ENCODE peak calls at places on chromosomes 2 and 18, in five cellular contexts. J is breast epithelium, Q is ovary, S is A549, B is bronchial epithelial cell. N is an unnamed sample.

GRCh38 chr18:78559584-78559983 is 420.0 kb upstream of the SALL3 start:
- DNase-seq in Q (no peak), S (no peak), B (no peak), J (no peak), N (no peak)

GRCh38 chr18:39835303-39836030 is 2119.6 kb upstream of the PIK3C3 start:
- DNase-seq in S (peak), B (peak), Q (no peak), J (no peak), N (no peak)

GRCh38 chr2:142180820-142181533 is 50.2 kb upstream of the LRP1B start:
- DNase-seq in S (peak), J (no peak), B (peak), Q (no peak), N (no peak)

GRCh38 chr2:48417843-48418838 is 111.8 kb upstream of the STON1 start:
- DNase-seq in J (no peak), B (peak), Q (no peak), S (no peak), N (no peak)

GRCh38 chr2:104412384-104412783 is 441.5 kb upstream of the POU3F3 start:
- DNase-seq in S (peak), Q (no peak), B (peak), J (no peak), N (no peak)

GRCh38 chr2:37343537-37344434 is 644 bp upstream of the QPCT start:
- DNase-seq in S (peak), Q (no peak), B (peak), J (no peak), N (no peak)

GRCh38 chr18:2316082-2316481 is 255.2 kb downstream of the METTL4 start:
- DNase-seq in Q (no peak), J (no peak), S (no peak), B (peak), N (no peak)

GRCh38 chr18:28003451-28003850 is 173.5 kb downstream of the CDH2 start:
- DNase-seq in J (no peak), S (no peak), B (peak), Q (no peak), N (no peak)

GRCh38 chr2:134348239-134348638 is 94.4 kb downstream of the MGAT5 start:
- DNase-seq in B (no peak), J (no peak), Q (no peak), S (no peak), N (no peak)

GRCh38 chr2:61536086-61536722 is 2.0 kb downstream of the XPO1 start:
- DNase-seq in Q (peak), J (no peak), B (peak), S (peak), N (peak)

GRCh38 chr2:157076526-157077161 is 180.9 kb upstream of the GALNT5 start:
- DNase-seq in B (no peak), S (no peak), J (no peak), Q (no peak), N (no peak)

GRCh38 chr2:95297639-95298395 is 670 bp downstream of the KCNIP3 start:
- DNase-seq in B (no peak), S (no peak), Q (no peak), J (no peak), N (no peak)

GRCh38 chr2:43312751-43313641 is 86.6 kb upstream of the ZFP36L2 start:
- DNase-seq in S (no peak), Q (no peak), J (no peak), B (peak), N (no peak)

GRCh38 chr18:23871410-23871809 is 143.1 kb upstream of the TTC39C start:
- DNase-seq in J (no peak), S (peak), Q (no peak), B (peak), N (no peak)

GRCh38 chr18:45626330-45627203 is 11.3 kb downstream of the SLC14A2 start:
- DNase-seq in Q (no peak), B (peak), S (no peak), J (no peak), N (peak)

GRCh38 chr2:143807677-143808076 is 678.5 kb downstream of the ARHGAP15 start:
- DNase-seq in Q (no peak), S (no peak), J (no peak), B (no peak), N (peak)

GRCh38 chr18:63137999-63138448 is 181.5 kb downstream of the BCL2 start:
- DNase-seq in J (no peak), S (no peak), Q (no peak), B (no peak), N (no peak)

GRCh38 chr2:10469955-10470568 is 21.9 kb upstream of the ODC1 start:
- DNase-seq in Q (no peak), S (no peak), J (no peak), B (no peak), N (no peak)

GRCh38 chr2:179129574-179130238 is 79.8 kb upstream of the CCDC141 start:
- DNase-seq in B (peak), J (no peak), Q (no peak), S (peak), N (no peak)

GRCh38 chr18:75200644-75201272 is 8.2 kb downstream of the PTGR3 start:
- DNase-seq in J (no peak), S (no peak), Q (no peak), B (no peak), N (no peak)

GRCh38 chr2:211329421-211329820 is 773.0 kb downstream of the CPS1 start:
- DNase-seq in B (peak), Q (no peak), S (no peak), J (no peak), N (no peak)

GRCh38 chr2:119416299-119416923 is 15.2 kb upstream of the TMEM37 start:
- DNase-seq in B (no peak), J (no peak), S (no peak), Q (no peak), N (no peak)

GRCh38 chr2:10806543-10806942 is 6.0 kb downstream of the PDIA6 start:
- DNase-seq in S (no peak), Q (no peak), J (no peak), B (no peak), N (no peak)

GRCh38 chr2:202824901-202825300 is 46.7 kb downstream of the ICA1L start:
- DNase-seq in Q (no peak), S (no peak), J (no peak), B (no peak), N (no peak)

GRCh38 chr2:72141881-72142742 is 5.5 kb downstream of the CYP26B1 start:
- DNase-seq in Q (peak), J (no peak), S (no peak), B (no peak), N (peak)

GRCh38 chr2:120291464-120292311 is 39.0 kb downstream of the RALB start:
- DNase-seq in B (peak), Q (no peak), S (no peak), J (peak), N (no peak)

GRCh38 chr2:55811048-55811447 is 112.5 kb downstream of the EFEMP1 start:
- DNase-seq in Q (no peak), B (no peak), J (no peak), S (no peak), N (no peak)

GRCh38 chr2:69785358-69785757 is 43.4 kb downstream of the ANXA4 start:
- DNase-seq in B (no peak), Q (no peak), J (no peak), S (no peak), N (no peak)

GRCh38 chr2:32745191-32745590 is 117.3 kb downstream of the TTC27 start:
- DNase-seq in S (peak), J (no peak), B (peak), Q (no peak), N (no peak)

GRCh38 chr2:238130111-238130695 is 8.3 kb upstream of the KLHL30 start:
- DNase-seq in Q (no peak), S (no peak), B (no peak), J (no peak), N (no peak)

GRCh38 chr2:39851251-39851650 is 72.2 kb upstream of the THUMPD2 start:
- DNase-seq in S (no peak), Q (no peak), J (no peak), B (no peak), N (no peak)
- H3K4me3 ChIP-seq in S (no peak), Q (no peak), J (no peak), B (no peak), N (no peak)

GRCh38 chr2:39503277-39503676 is 66.2 kb upstream of the MAP4K3 start:
- DNase-seq in B (no peak), J (no peak), Q (no peak), S (no peak), N (no peak)

GRCh38 chr2:39504790-39505335 is 67.8 kb upstream of the MAP4K3 start:
- DNase-seq in S (peak), J (no peak), Q (no peak), B (peak), N (no peak)

GRCh38 chr2:39497077-39497867 is 60.2 kb upstream of the MAP4K3 start:
- DNase-seq in Q (no peak), J (no peak), B (no peak), S (no peak), N (no peak)

GRCh38 chr2:39499336-39499735 is 62.3 kb upstream of the MAP4K3 start:
- DNase-seq in J (no peak), B (no peak), Q (no peak), S (no peak), N (no peak)

GRCh38 chr2:39501412-39501811 is 64.3 kb upstream of the MAP4K3 start:
- DNase-seq in J (no peak), Q (no peak), B (no peak), S (no peak), N (no peak)
- H3K4me3 ChIP-seq in J (no peak), Q (no peak), B (no peak), S (no peak), N (no peak)

GRCh38 chr2:138782378-138782777 is 2.2 kb upstream of the NXPH2 start:
- DNase-seq in B (no peak), Q (no peak), J (no peak), S (no peak), N (no peak)

GRCh38 chr2:138780908-138781307 is 718 bp upstream of the NXPH2 start:
- DNase-seq in B (no peak), S (no peak), Q (no peak), J (no peak), N (no peak)

GRCh38 chr2:138777996-138778395 is 2.2 kb downstream of the NXPH2 start:
- DNase-seq in J (no peak), B (no peak), S (peak), Q (no peak), N (no peak)

GRCh38 chr2:138780451-138780880 is 276 bp upstream of the NXPH2 start:
- DNase-seq in Q (peak), B (no peak), S (no peak), J (no peak), N (no peak)

DNA sequence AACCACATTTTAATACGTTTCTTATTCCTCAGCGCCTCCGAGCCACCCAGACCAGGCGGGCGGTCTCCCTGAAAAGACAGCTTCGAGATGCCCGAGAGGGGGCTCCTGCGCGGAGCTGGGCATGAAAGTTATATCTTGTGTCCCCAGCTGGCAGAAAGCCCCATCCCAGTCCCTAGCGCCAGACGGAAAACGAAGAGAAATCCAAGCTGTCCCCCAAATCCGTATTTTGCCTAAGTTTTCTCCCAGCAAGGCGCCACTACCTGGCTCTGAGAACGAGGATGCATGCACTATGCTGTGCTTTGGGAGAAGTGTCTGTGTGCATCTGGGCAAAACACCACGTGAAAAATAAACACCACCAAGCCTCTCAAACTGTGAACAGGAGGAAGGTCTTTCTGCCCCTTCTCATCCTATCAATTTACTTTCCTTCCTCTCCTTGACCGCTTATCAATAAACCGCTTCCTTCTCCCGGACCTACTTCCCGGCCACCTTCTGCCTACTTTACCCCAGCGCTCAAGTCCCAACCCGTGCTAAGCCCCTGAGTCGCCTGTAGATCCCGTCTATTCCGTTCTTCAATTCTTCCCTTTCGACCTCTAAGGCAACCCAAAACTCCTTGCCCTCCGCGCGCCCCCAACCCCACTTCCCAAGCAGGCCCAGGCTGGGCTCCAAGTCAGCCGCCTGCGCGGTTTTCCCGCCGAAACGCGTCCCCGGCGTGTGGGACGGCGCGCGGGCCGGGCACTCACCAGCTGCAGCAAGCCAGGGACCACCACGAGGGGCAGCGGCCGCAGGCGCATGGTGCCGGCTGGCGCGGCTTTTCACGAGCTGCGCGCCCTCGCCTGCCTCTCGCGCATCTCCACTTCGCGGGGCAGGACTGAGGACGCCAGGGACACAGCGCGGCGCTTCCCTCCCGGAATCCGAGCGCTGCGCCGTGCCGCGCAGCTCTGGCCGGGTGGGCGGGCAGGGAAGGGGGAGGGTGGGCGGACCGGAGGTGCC is at the start of gene NXPH2:
- DNase-seq in J (no peak), Q (peak), S (peak), B (no peak), N (no peak)
- H3K4me3 ChIP-seq in J (peak), Q (peak), S (peak), B (peak), N (no peak)

GRCh38 chr2:86037795-86038192 is 67.9 kb downstream of the POLR1A start:
- DNase-seq in J (no peak), B (no peak), Q (no peak), S (no peak), N (no peak)
- H3K4me3 ChIP-seq in J (no peak), B (no peak), Q (no peak), S (no peak), N (no peak)

GRCh38 chr18:53798516-53798915 is 426.0 kb downstream of the MBD2 start:
- DNase-seq in Q (no peak), S (no peak), J (no peak), B (no peak), N (no peak)

GRCh38 chr18:53795610-53796009 is 428.9 kb downstream of the MBD2 start:
- DNase-seq in S (no peak), Q (no peak), J (no peak), B (no peak), N (no peak)

GRCh38 chr18:53796042-53796729 is 428.3 kb downstream of the MBD2 start:
- DNase-seq in S (peak), J (no peak), B (peak), Q (no peak), N (peak)

GRCh38 chr18:53799134-53799533 is 425.3 kb downstream of the MBD2 start:
- DNase-seq in Q (no peak), S (no peak), J (no peak), B (peak), N (no peak)

DNA sequence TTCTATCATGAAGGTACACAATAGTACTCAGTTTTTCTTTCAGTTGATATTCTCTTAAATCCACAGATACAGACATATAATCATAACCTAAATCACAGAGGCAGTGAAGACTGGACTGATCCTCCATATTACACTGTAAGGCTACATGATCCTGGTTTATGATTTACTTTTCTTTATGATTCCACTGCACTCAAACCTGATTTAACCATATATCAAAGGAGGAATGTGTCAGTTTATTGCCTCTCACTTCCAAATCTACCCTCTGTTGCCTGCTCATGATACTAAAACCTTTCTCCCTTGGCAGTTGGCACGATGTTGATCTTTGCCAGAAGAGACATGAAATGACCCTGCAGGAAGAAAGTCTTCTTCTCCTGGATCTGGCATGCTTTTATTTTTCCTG is 426.5 kb downstream of the MBD2 start:
- DNase-seq in B (no peak), J (no peak), Q (no peak), S (no peak), N (no peak)
- H3K4me3 ChIP-seq in B (no peak), J (no peak), Q (no peak), S (no peak), N (no peak)

DNA sequence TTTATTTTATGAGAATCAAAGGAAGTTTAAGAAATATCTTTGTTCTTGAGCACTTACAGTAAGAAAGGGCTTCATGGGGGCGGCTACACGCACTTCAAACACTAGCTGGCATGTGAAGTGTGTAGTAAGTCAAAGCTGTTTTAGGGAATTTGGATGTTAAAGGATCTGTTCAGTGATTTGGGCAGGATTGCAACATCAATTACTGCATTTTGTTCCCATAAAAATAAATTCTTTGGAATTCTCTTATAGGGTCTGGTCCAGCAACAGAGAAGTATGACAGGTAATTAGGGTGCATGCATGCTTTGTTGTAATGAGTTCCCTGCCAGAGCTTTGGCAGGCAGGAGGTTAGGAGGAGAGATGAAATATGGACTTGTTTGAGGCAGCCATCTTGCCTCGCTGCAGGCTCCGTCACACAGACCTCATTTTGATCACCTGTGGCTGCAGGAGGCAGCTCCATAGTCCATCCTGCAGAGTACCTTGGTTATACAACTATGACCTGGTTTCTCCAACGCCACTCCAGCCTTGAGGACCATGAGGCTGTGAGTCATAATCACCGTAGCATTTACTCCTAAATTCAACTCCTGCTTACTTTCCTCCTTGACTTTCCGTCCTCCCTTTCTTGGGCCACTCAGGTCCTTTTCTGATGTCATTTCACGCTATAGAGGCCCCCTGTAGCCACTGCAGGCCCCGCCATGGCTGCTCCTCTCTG is 26.5 kb upstream of the EML4 start:
- DNase-seq in J (no peak), B (no peak), Q (no peak), S (peak), N (no peak)
- H3K4me3 ChIP-seq in J (no peak), B (no peak), Q (no peak), S (no peak), N (no peak)

GRCh38 chr2:150689600-150689999 is 202.1 kb upstream of the RND3 start:
- DNase-seq in B (no peak), J (no peak), S (no peak), Q (no peak), N (no peak)
- H3K4me3 ChIP-seq in B (no peak), J (no peak), S (no peak), Q (no peak), N (no peak)